ENCODE peak calls at places on chromosomes 4 and X, in four cellular contexts. One of them, this sample, is unnamed. For H3K4me1, the result is how much of the 10 kb centered on the place peaks cover.

GRCh38 chrX:20693071-20693470 is 426.4 kb upstream of the RPS6KA3 start:
- DNase-seq in CD8-positive, alpha-beta T cell: no peak
- DNase-seq in cardiac muscle cell: no peak
- DNase-seq in aorta: no peak
- DNase-seq in this sample: no peak

GRCh38 chrX:136806891-136807410 is 26.2 kb upstream of the ARHGEF6 start:
- DNase-seq in aorta: no peak
- DNase-seq in CD8-positive, alpha-beta T cell: no peak
- DNase-seq in cardiac muscle cell: no peak
- DNase-seq in this sample: no peak

GRCh38 chrX:123797543-123798447 is 62.1 kb upstream of the XIAP start:
- DNase-seq in CD8-positive, alpha-beta T cell: no peak
- DNase-seq in cardiac muscle cell: no peak
- DNase-seq in aorta: no peak
- DNase-seq in this sample: no peak

GRCh38 chr4:37737456-37737855 is 51.3 kb upstream of the RELL1 start:
- DNase-seq in aorta: no peak
- DNase-seq in CD8-positive, alpha-beta T cell: no peak
- DNase-seq in cardiac muscle cell: peak
- DNase-seq in this sample: peak

GRCh38 chr4:179130122-179130714 is 1688.0 kb upstream of the AGA start:
- DNase-seq in cardiac muscle cell: no peak
- DNase-seq in aorta: no peak
- DNase-seq in CD8-positive, alpha-beta T cell: no peak
- DNase-seq in this sample: no peak

GRCh38 chr4:95550566-95550965 is 1.8 kb upstream of the UNC5C start:
- DNase-seq in CD8-positive, alpha-beta T cell: no peak
- DNase-seq in cardiac muscle cell: no peak
- DNase-seq in aorta: no peak
- DNase-seq in this sample: no peak

GRCh38 chr4:17173300-17173699 is 274.9 kb upstream of the LDB2 start:
- DNase-seq in cardiac muscle cell: no peak
- DNase-seq in aorta: no peak
- DNase-seq in CD8-positive, alpha-beta T cell: no peak
- DNase-seq in this sample: no peak

GRCh38 chrX:154061801-154062200 is 35.7 kb downstream of the MECP2 start:
- DNase-seq in aorta: no peak
- DNase-seq in CD8-positive, alpha-beta T cell: no peak
- DNase-seq in cardiac muscle cell: no peak
- DNase-seq in this sample: no peak

GRCh38 chr4:158316264-158316663 is 106.0 kb downstream of the TMEM144 start:
- DNase-seq in aorta: no peak
- DNase-seq in cardiac muscle cell: peak
- DNase-seq in CD8-positive, alpha-beta T cell: no peak
- DNase-seq in this sample: no peak

GRCh38 chrX:3585719-3586118 is 127.7 kb downstream of the PRKX start:
- DNase-seq in CD8-positive, alpha-beta T cell: no peak
- DNase-seq in aorta: no peak
- DNase-seq in cardiac muscle cell: no peak
- DNase-seq in this sample: no peak

GRCh38 chr4:47490550-47490949 is 5.5 kb downstream of the ATP10D start:
- DNase-seq in aorta: no peak
- DNase-seq in CD8-positive, alpha-beta T cell: no peak
- DNase-seq in cardiac muscle cell: peak
- DNase-seq in this sample: peak

GRCh38 chr4:95640337-95640736 is 91.6 kb upstream of the UNC5C start:
- DNase-seq in cardiac muscle cell: no peak
- DNase-seq in aorta: no peak
- DNase-seq in CD8-positive, alpha-beta T cell: no peak
- DNase-seq in this sample: no peak

GRCh38 chr4:92235741-92236140 is 68.0 kb upstream of the GRID2 start:
- DNase-seq in CD8-positive, alpha-beta T cell: no peak
- DNase-seq in cardiac muscle cell: peak
- DNase-seq in aorta: no peak
- DNase-seq in this sample: no peak

GRCh38 chr4:53916431-53916889 is 147.9 kb downstream of the CHIC2 start:
- DNase-seq in CD8-positive, alpha-beta T cell: no peak
- DNase-seq in cardiac muscle cell: peak
- DNase-seq in aorta: no peak
- DNase-seq in this sample: peak

GRCh38 chr4:57233391-57233790 is 123.2 kb upstream of the IGFBP7 start:
- DNase-seq in aorta: no peak
- DNase-seq in CD8-positive, alpha-beta T cell: no peak
- DNase-seq in cardiac muscle cell: peak
- DNase-seq in this sample: peak

GRCh38 chrX:10620121-10620699 is at the start of gene MID1:
- DNase-seq in CD8-positive, alpha-beta T cell: no peak
- DNase-seq in cardiac muscle cell: peak
- DNase-seq in aorta: peak
- DNase-seq in this sample: peak

GRCh38 chr4:82423245-82424054 is 6.8 kb downstream of the HNRNPDL start:
- DNase-seq in aorta: no peak
- DNase-seq in cardiac muscle cell: no peak
- DNase-seq in CD8-positive, alpha-beta T cell: no peak
- DNase-seq in this sample: peak

GRCh38 chrX:102968216-102968615 is 31.1 kb downstream of the RAB40AL start:
- DNase-seq in CD8-positive, alpha-beta T cell: no peak
- DNase-seq in cardiac muscle cell: no peak
- DNase-seq in aorta: no peak
- DNase-seq in this sample: no peak

GRCh38 chrX:103640401-103641155 is 11.8 kb downstream of the TCEAL1 start:
- DNase-seq in aorta: no peak
- DNase-seq in CD8-positive, alpha-beta T cell: no peak
- DNase-seq in cardiac muscle cell: no peak
- DNase-seq in this sample: peak

GRCh38 chr4:76733380-76733779 is 164.6 kb downstream of the SOWAHB start:
- DNase-seq in CD8-positive, alpha-beta T cell: no peak
- DNase-seq in aorta: no peak
- DNase-seq in cardiac muscle cell: no peak
- DNase-seq in this sample: peak

GRCh38 chrX:51047950-51048349 is 137.4 kb downstream of the BMP15 start:
- DNase-seq in aorta: no peak
- DNase-seq in cardiac muscle cell: no peak
- DNase-seq in CD8-positive, alpha-beta T cell: no peak
- DNase-seq in this sample: no peak

GRCh38 chrX:154310991-154311541 is 15.5 kb downstream of the TKTL1 start:
- DNase-seq in aorta: no peak
- DNase-seq in cardiac muscle cell: no peak
- DNase-seq in CD8-positive, alpha-beta T cell: no peak
- DNase-seq in this sample: no peak

GRCh38 chr4:155809835-155810234 is 51.0 kb downstream of the GUCY1B1 start:
- DNase-seq in aorta: no peak
- DNase-seq in CD8-positive, alpha-beta T cell: no peak
- DNase-seq in cardiac muscle cell: peak
- DNase-seq in this sample: peak

GRCh38 chr4:154084864-154085263 is 296.0 kb upstream of the SFRP2 start:
- DNase-seq in cardiac muscle cell: no peak
- DNase-seq in CD8-positive, alpha-beta T cell: no peak
- DNase-seq in aorta: no peak
- DNase-seq in this sample: peak

GRCh38 chr4:15655223-15656037 is at the start of gene FBXL5:
- DNase-seq in aorta: peak
- DNase-seq in cardiac muscle cell: peak
- DNase-seq in CD8-positive, alpha-beta T cell: peak
- DNase-seq in this sample: peak

GRCh38 chrX:110218591-110218990 is 99.3 kb downstream of the AMMECR1 start:
- DNase-seq in aorta: no peak
- DNase-seq in CD8-positive, alpha-beta T cell: no peak
- DNase-seq in cardiac muscle cell: peak
- DNase-seq in this sample: no peak

GRCh38 chrX:140447150-140447549 is 57.7 kb downstream of the SOX3 start:
- DNase-seq in aorta: no peak
- DNase-seq in CD8-positive, alpha-beta T cell: no peak
- DNase-seq in cardiac muscle cell: no peak
- DNase-seq in this sample: no peak

GRCh38 chr4:54439831-54440243 is 210.7 kb downstream of the PDGFRA start:
- DNase-seq in CD8-positive, alpha-beta T cell: no peak
- DNase-seq in aorta: peak
- DNase-seq in cardiac muscle cell: peak
- DNase-seq in this sample: peak

GRCh38 chr4:41538017-41538733 is at the start of gene LIMCH1:
- DNase-seq in CD8-positive, alpha-beta T cell: no peak
- DNase-seq in cardiac muscle cell: no peak
- DNase-seq in aorta: peak
- DNase-seq in this sample: no peak

GRCh38 chr4:8552581-8553205 is 27.5 kb upstream of the GPR78 start:
- DNase-seq in CD8-positive, alpha-beta T cell: no peak
- DNase-seq in aorta: no peak
- DNase-seq in cardiac muscle cell: no peak
- DNase-seq in this sample: no peak

GRCh38 chr4:94500696-94501095 is 49.0 kb downstream of the PDLIM5 start:
- DNase-seq in aorta: no peak
- DNase-seq in cardiac muscle cell: peak
- DNase-seq in CD8-positive, alpha-beta T cell: no peak
- DNase-seq in this sample: no peak

GRCh38 chrX:118990512-118991227 is 16.3 kb downstream of the LONRF3 start:
- DNase-seq in cardiac muscle cell: no peak
- DNase-seq in CD8-positive, alpha-beta T cell: no peak
- DNase-seq in aorta: no peak
- DNase-seq in this sample: no peak

GRCh38 chr4:140250989-140251552 is 97.1 kb upstream of the MAML3 start:
- DNase-seq in aorta: no peak
- DNase-seq in CD8-positive, alpha-beta T cell: no peak
- DNase-seq in cardiac muscle cell: no peak
- DNase-seq in this sample: no peak

GRCh38 chr4:42653606-42654560 is 3.0 kb downstream of the ATP8A1 start:
- DNase-seq in cardiac muscle cell: no peak
- DNase-seq in CD8-positive, alpha-beta T cell: no peak
- DNase-seq in aorta: no peak
- DNase-seq in this sample: peak

GRCh38 chr4:39032218-39033085 is at the start of gene TMEM156:
- DNase-seq in aorta: no peak
- DNase-seq in CD8-positive, alpha-beta T cell: no peak
- DNase-seq in cardiac muscle cell: peak
- DNase-seq in this sample: peak

GRCh38 chr4:109931318-109931717 is 18.6 kb downstream of the EGF start:
- DNase-seq in aorta: no peak
- DNase-seq in CD8-positive, alpha-beta T cell: no peak
- DNase-seq in cardiac muscle cell: no peak
- DNase-seq in this sample: no peak
- H3K4me1 ChIP-seq in aorta: under half
- H3K4me1 ChIP-seq in CD8-positive, alpha-beta T cell: under half
- H3K4me1 ChIP-seq in cardiac muscle cell: under half
- H3K4me1 ChIP-seq in this sample: under half

GRCh38 chrX:100410901-100411801 is 1.1 kb upstream of the PCDH19 start:
- DNase-seq in aorta: no peak
- DNase-seq in CD8-positive, alpha-beta T cell: no peak
- DNase-seq in cardiac muscle cell: no peak
- DNase-seq in this sample: no peak

GRCh38 chrX:100409316-100410082 is 574 bp downstream of the PCDH19 start:
- DNase-seq in aorta: no peak
- DNase-seq in CD8-positive, alpha-beta T cell: no peak
- DNase-seq in cardiac muscle cell: no peak
- DNase-seq in this sample: no peak

GRCh38 chrX:100411802-100412333 is 1.8 kb upstream of the PCDH19 start:
- DNase-seq in CD8-positive, alpha-beta T cell: no peak
- DNase-seq in cardiac muscle cell: no peak
- DNase-seq in aorta: no peak
- DNase-seq in this sample: no peak

GRCh38 chrX:100410083-100410590 is at the start of gene PCDH19:
- DNase-seq in cardiac muscle cell: peak
- DNase-seq in CD8-positive, alpha-beta T cell: no peak
- DNase-seq in aorta: peak
- DNase-seq in this sample: peak

DNA sequence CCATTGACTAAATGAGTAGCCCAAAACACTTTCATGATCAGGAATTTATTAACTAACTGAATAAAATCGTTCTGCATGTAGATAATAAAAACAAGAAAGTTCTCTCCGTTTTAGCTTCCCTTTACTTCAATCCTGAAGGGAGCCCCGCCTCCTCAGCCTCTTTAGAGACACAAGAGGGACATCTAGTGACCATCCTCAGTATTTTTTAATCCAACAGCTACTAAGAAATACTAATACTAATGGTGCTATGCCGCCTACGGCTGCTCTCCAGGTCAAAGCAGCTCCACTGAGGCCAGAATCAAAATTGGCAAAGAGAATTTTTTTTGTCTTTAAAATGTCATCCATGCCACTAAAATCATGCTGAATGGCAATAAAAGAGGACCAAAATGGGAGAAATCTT is 3.2 kb upstream of the PCDH19 start:
- DNase-seq in aorta: peak
- DNase-seq in cardiac muscle cell: peak
- DNase-seq in CD8-positive, alpha-beta T cell: no peak
- DNase-seq in this sample: peak
- H3K4me1 ChIP-seq in aorta: under half
- H3K4me1 ChIP-seq in cardiac muscle cell: under half
- H3K4me1 ChIP-seq in CD8-positive, alpha-beta T cell: under half
- H3K4me1 ChIP-seq in this sample: under half

DNA sequence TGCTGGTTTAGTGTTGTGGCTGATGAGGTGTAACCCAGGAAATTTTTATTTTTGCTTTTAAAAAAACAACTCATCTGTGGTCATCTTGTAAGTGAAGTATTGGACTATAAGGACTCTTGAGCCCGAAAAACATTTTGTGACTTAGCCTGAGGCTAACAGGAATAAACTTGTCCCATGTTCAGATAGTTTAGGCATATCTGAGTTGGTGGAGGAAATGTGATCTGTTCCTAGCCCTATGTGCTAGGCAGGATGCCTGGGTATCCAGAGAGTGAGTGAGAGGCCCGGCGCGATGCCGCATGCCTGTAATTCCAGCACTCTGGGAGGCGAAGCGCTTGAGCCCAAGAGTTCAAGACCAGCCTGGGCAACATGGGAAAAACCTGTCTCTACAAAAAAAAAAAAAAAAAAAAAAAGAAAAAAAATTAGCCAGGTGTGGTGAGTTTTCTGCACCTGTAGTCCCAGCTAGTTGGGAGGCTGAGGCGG is 3.7 kb downstream of the SMS start:
- DNase-seq in CD8-positive, alpha-beta T cell: no peak
- DNase-seq in aorta: no peak
- DNase-seq in cardiac muscle cell: peak
- DNase-seq in this sample: no peak
- H3K4me1 ChIP-seq in CD8-positive, alpha-beta T cell: under half
- H3K4me1 ChIP-seq in aorta: under half
- H3K4me1 ChIP-seq in cardiac muscle cell: half or more
- H3K4me1 ChIP-seq in this sample: under half

DNA sequence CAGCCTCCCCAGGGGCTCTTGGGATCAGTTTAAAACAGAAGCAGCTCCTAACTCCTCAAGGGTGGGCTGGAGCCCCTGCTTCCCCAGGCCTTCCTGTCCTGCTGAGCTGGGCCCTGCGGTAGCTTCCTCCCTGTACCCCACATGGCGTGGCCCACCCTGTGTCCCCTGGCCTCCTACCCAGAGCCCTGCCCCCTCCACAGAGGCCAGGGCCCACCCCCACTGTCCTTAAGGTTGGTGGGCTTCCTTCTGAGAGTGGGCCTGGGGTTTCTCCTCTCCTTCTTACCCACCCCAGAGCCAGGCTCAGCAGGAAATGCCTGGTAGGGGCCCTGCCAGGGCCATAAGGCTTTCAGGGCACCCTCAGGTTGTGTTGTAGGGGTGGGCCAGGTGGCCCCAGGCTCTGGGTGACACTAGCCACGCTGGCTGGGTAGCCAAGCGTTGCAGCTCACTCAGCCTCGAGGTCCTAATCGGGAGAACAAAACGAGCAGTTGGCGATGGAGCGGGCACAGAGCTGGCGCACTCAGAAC is 11.6 kb downstream of the SH3BP2 start:
- DNase-seq in aorta: peak
- DNase-seq in cardiac muscle cell: no peak
- DNase-seq in CD8-positive, alpha-beta T cell: no peak
- DNase-seq in this sample: no peak
- H3K4me1 ChIP-seq in aorta: under half
- H3K4me1 ChIP-seq in cardiac muscle cell: under half
- H3K4me1 ChIP-seq in CD8-positive, alpha-beta T cell: under half
- H3K4me1 ChIP-seq in this sample: under half

This sample was measured in mammary epithelial cell.